ENCODE peak calls at places on chromosomes 6 and 20, in four cellular contexts. A, I, W and Q are unnamed samples.

GRCh38 chr6:34722451-34722850 is 25.9 kb upstream of the ILRUN start:
- DNase-seq in W (no peak), A (no peak), I (no peak), Q (no peak)

GRCh38 chr20:39935921-39936320 is 753.1 kb downstream of the MAFB start:
- DNase-seq in A (no peak), I (no peak), W (no peak), Q (no peak)

GRCh38 chr6:124917769-124918168 is 44.5 kb upstream of the RNF217 start:
- DNase-seq in A (no peak), I (no peak), W (no peak), Q (no peak)

GRCh38 chr6:169619650-169620049 is 82.2 kb downstream of the WDR27 start:
- DNase-seq in A (no peak), I (no peak), W (no peak), Q (no peak)

GRCh38 chr20:50977066-50978045 is 18.7 kb downstream of the MOCS3 start:
- DNase-seq in A (no peak), W (no peak), I (no peak), Q (no peak)

GRCh38 chr6:89940225-89941027 is 46.2 kb downstream of the GJA10 start:
- DNase-seq in W (peak; percentile 81), A (peak; percentile 21), I (peak; percentile 72), Q (peak; percentile 63)

GRCh38 chr20:407097-407952 is 774 bp upstream of the RBCK1 start:
- DNase-seq in W (peak; percentile 95), I (peak; percentile 82), A (no peak), Q (peak; percentile 89)

GRCh38 chr6:31479933-31480535 is 17.9 kb upstream of the MICB start:
- DNase-seq in I (no peak), W (no peak), A (no peak), Q (no peak)

GRCh38 chr6:27148404-27148795 is 99.1 kb upstream of the PRSS16 start:
- DNase-seq in A (no peak), W (no peak), I (no peak), Q (no peak)

GRCh38 chr6:98142839-98143238 is 691.5 kb upstream of the POU3F2 start:
- DNase-seq in I (no peak), W (no peak), A (no peak), Q (no peak)

GRCh38 chr6:165617528-165617927 is 45.5 kb downstream of the PDE10A start:
- DNase-seq in I (no peak), W (no peak), A (no peak), Q (no peak)

GRCh38 chr6:165618241-165618640 is 44.8 kb downstream of the PDE10A start:
- DNase-seq in A (no peak), I (no peak), W (no peak), Q (no peak)

GRCh38 chr6:165611294-165611693 is 51.7 kb downstream of the PDE10A start:
- DNase-seq in W (no peak), A (no peak), I (no peak), Q (no peak)

GRCh38 chr6:165615629-165616028 is 47.4 kb downstream of the PDE10A start:
- DNase-seq in W (no peak), A (peak; percentile 8), I (no peak), Q (no peak)

GRCh38 chr6:165616116-165616515 is 46.9 kb downstream of the PDE10A start:
- DNase-seq in I (no peak), W (no peak), A (no peak), Q (no peak)
- TF ChIP-seq CREM in I (no peak), W (no peak), A (no peak), Q (no peak)

GRCh38 chr6:117290173-117290834 is 24.9 kb downstream of the VGLL2 start:
- DNase-seq in W (no peak), A (no peak), I (no peak), Q (no peak)

DNA sequence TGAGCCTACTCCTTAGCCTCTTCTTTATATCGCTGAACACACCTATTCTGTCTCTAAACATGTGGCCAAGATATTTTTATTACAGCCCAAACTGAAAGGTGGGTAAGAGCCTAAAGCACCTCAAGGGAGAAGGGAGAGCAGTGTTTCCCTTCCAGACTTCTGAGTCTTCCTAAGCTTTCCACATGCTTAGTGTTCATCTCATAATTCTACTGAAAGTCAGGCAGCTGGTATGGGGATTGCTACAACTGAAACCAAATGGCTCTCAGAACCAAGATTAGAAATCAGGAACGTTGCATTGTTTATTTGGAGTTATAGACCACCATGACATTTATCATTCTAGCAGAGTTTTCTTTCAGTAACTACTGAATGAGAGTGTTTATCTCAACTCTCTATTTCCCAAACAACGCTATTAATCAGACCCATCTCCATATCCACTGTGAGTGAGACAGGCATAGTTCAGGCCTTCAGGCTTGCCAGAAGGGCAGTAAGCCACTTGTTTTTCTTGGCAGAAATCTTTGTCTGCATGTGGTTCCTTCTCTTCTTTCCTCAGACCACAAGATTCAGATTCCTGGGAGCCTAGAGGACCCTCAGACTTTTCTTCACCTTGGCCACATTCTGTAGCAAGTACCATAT is 22.8 kb downstream of the VGLL2 start:
- DNase-seq in I (no peak), A (no peak), W (no peak), Q (no peak)
- TF ChIP-seq CBFB in I (no peak), A (no peak), W (no peak), Q (no peak)

GRCh38 chr20:49891486-49891885 is 23.8 kb downstream of the SPATA2 start:
- DNase-seq in W (no peak), I (no peak), A (no peak), Q (no peak)
- TF ChIP-seq CREB1 in W (no peak), I (no peak), A (no peak), Q (no peak)

GRCh38 chr20:31706607-31707257 is 15.9 kb downstream of the BCL2L1 start:
- DNase-seq in W (peak; percentile 97), A (no peak), I (peak; percentile 86), Q (no peak)

GRCh38 chr20:31707258-31707615 is 15.4 kb downstream of the BCL2L1 start:
- DNase-seq in W (no peak), I (no peak), A (no peak), Q (no peak)

GRCh38 chr20:31705598-31706597 is 16.8 kb downstream of the BCL2L1 start:
- DNase-seq in A (no peak), W (peak; percentile 40), I (no peak), Q (no peak)

GRCh38 chr20:31705191-31705590 is 17.5 kb downstream of the BCL2L1 start:
- DNase-seq in I (no peak), A (no peak), W (no peak), Q (no peak)

DNA sequence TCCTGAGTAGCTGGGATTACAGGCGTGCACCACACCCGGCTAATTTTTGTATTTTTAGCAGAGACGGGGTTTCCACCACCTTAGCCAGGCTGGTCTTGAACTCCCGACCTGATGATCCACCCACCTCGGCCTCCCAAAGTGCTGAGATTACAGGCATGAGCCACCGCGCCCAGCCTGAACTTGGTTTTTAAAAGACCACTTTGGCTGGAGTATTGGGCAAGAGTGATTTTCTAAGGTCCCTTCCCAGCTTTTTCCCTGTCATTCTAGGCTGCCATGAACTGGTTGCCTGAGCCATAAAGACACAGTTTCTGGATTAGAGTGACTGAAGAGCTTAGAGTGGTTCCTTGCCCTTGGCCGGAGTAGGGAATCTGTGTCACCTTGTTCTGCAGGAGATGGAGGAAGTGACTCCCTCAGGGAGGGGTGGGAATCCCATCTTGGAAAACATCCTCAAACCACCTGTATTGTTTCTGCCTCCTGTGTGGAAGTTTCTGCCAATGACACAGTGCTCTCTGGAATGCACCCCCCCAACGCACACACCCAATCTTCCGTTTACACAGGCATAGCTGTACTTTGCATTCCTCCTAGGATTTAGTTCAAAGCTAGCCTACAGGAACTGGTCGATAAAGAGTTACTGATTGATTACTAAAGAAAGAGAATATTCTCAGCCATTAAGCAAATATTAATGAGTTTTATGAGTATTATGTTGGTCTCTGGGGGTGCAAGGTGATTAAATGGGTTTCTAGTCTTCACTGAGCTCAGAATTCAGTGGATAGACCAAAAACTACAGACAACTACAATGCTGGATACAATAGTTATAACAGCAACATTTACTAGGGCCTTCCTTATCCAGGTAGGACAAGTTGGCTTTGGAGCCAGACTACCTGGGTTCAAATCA is 18.2 kb downstream of the BCL2L1 start:
- DNase-seq in I (no peak), W (peak; percentile 100), A (no peak), Q (peak; percentile 35)
- TF ChIP-seq CREM in I (no peak), W (peak; percentile 99), A (no peak), Q (no peak)

GRCh38 chr6:72738091-72738490 is 116.2 kb downstream of the KCNQ5 start:
- DNase-seq in I (no peak), A (no peak), W (no peak), Q (no peak)
- TF ChIP-seq CBFB in I (no peak), A (no peak), W (no peak), Q (no peak)